ENCODE peak calls at places on chromosomes 5 and 9, in six cellular contexts. One of them, this sample, is unnamed.

GRCh38 chr5:134567651-134568338 is 42.3 kb downstream of the JADE2 start:
- DNase-seq in suprapubic skin: no peak
- DNase-seq in fibroblast of villous mesenchyme: peak
- DNase-seq in AG09319: no peak
- DNase-seq in esophagus squamous epithelium: no peak
- DNase-seq in natural killer cell: no peak
- DNase-seq in this sample: no peak

GRCh38 chr5:154038241-154038603 is 488 bp downstream of the FAM114A2 start:
- DNase-seq in suprapubic skin: no peak
- DNase-seq in fibroblast of villous mesenchyme: peak
- DNase-seq in AG09319: no peak
- DNase-seq in esophagus squamous epithelium: no peak
- DNase-seq in natural killer cell: peak
- DNase-seq in this sample: no peak

GRCh38 chr9:108443741-108444140 is 412.0 kb downstream of the ACTL7B start:
- DNase-seq in suprapubic skin: no peak
- DNase-seq in fibroblast of villous mesenchyme: peak
- DNase-seq in AG09319: no peak
- DNase-seq in esophagus squamous epithelium: no peak
- DNase-seq in natural killer cell: no peak
- DNase-seq in this sample: no peak

GRCh38 chr9:136342191-136343120 is 15.1 kb downstream of the GPSM1 start:
- DNase-seq in suprapubic skin: no peak
- DNase-seq in fibroblast of villous mesenchyme: peak
- DNase-seq in AG09319: no peak
- DNase-seq in esophagus squamous epithelium: no peak
- DNase-seq in natural killer cell: peak
- DNase-seq in this sample: peak

GRCh38 chr9:72635197-72635596 is 113.8 kb downstream of the TMC1 start:
- DNase-seq in suprapubic skin: no peak
- DNase-seq in fibroblast of villous mesenchyme: no peak
- DNase-seq in AG09319: no peak
- DNase-seq in esophagus squamous epithelium: no peak
- DNase-seq in natural killer cell: no peak
- DNase-seq in this sample: no peak

GRCh38 chr5:15993334-15993733 is 186.3 kb downstream of the MARCHF11 start:
- DNase-seq in suprapubic skin: no peak
- DNase-seq in fibroblast of villous mesenchyme: peak
- DNase-seq in AG09319: no peak
- DNase-seq in esophagus squamous epithelium: no peak
- DNase-seq in natural killer cell: no peak
- DNase-seq in this sample: no peak

GRCh38 chr5:58085800-58086199 is 374.1 kb downstream of the PLK2 start:
- DNase-seq in suprapubic skin: no peak
- DNase-seq in fibroblast of villous mesenchyme: no peak
- DNase-seq in AG09319: no peak
- DNase-seq in esophagus squamous epithelium: no peak
- DNase-seq in natural killer cell: no peak
- DNase-seq in this sample: no peak

GRCh38 chr5:43007911-43008368 is 32.2 kb downstream of the ANXA2R start:
- DNase-seq in suprapubic skin: peak
- DNase-seq in fibroblast of villous mesenchyme: peak
- DNase-seq in AG09319: no peak
- DNase-seq in esophagus squamous epithelium: peak
- DNase-seq in natural killer cell: peak
- DNase-seq in this sample: peak

GRCh38 chr5:137638841-137639240 is 97.0 kb downstream of the KLHL3 start:
- DNase-seq in suprapubic skin: no peak
- DNase-seq in fibroblast of villous mesenchyme: no peak
- DNase-seq in AG09319: no peak
- DNase-seq in esophagus squamous epithelium: no peak
- DNase-seq in natural killer cell: no peak
- DNase-seq in this sample: no peak

GRCh38 chr9:5455181-5455580 is 4.8 kb downstream of the CD274 start:
- DNase-seq in suprapubic skin: no peak
- DNase-seq in fibroblast of villous mesenchyme: peak
- DNase-seq in AG09319: no peak
- DNase-seq in esophagus squamous epithelium: no peak
- DNase-seq in natural killer cell: no peak
- DNase-seq in this sample: no peak

GRCh38 chr9:128947423-128948310 is at the start of the genes DOLK and NUP188:
- DNase-seq in suprapubic skin: peak
- DNase-seq in fibroblast of villous mesenchyme: peak
- DNase-seq in AG09319: peak
- DNase-seq in esophagus squamous epithelium: peak
- DNase-seq in natural killer cell: peak
- DNase-seq in this sample: peak

GRCh38 chr9:135221951-135222631 is 134.6 kb downstream of the OLFM1 start:
- DNase-seq in suprapubic skin: no peak
- DNase-seq in fibroblast of villous mesenchyme: no peak
- DNase-seq in AG09319: no peak
- DNase-seq in esophagus squamous epithelium: no peak
- DNase-seq in natural killer cell: no peak
- DNase-seq in this sample: no peak

GRCh38 chr5:63822633-63823032 is 139.6 kb downstream of the HTR1A start:
- DNase-seq in suprapubic skin: no peak
- DNase-seq in fibroblast of villous mesenchyme: peak
- DNase-seq in AG09319: no peak
- DNase-seq in esophagus squamous epithelium: no peak
- DNase-seq in natural killer cell: no peak
- DNase-seq in this sample: no peak

GRCh38 chr9:72557549-72557948 is 36.1 kb downstream of the TMC1 start:
- DNase-seq in suprapubic skin: peak
- DNase-seq in fibroblast of villous mesenchyme: peak
- DNase-seq in AG09319: peak
- DNase-seq in esophagus squamous epithelium: no peak
- DNase-seq in natural killer cell: no peak
- DNase-seq in this sample: no peak

GRCh38 chr5:83510199-83510730 is 38.7 kb downstream of the VCAN start:
- DNase-seq in suprapubic skin: no peak
- DNase-seq in fibroblast of villous mesenchyme: no peak
- DNase-seq in AG09319: no peak
- DNase-seq in esophagus squamous epithelium: no peak
- DNase-seq in natural killer cell: no peak
- DNase-seq in this sample: no peak

GRCh38 chr5:14082973-14083372 is 60.2 kb upstream of the TRIO start:
- DNase-seq in suprapubic skin: no peak
- DNase-seq in fibroblast of villous mesenchyme: no peak
- DNase-seq in AG09319: no peak
- DNase-seq in esophagus squamous epithelium: no peak
- DNase-seq in natural killer cell: no peak
- DNase-seq in this sample: no peak

GRCh38 chr5:169742773-169743296 is 105.8 kb downstream of the DOCK2 start:
- DNase-seq in suprapubic skin: no peak
- DNase-seq in fibroblast of villous mesenchyme: peak
- DNase-seq in AG09319: peak
- DNase-seq in esophagus squamous epithelium: no peak
- DNase-seq in natural killer cell: no peak
- DNase-seq in this sample: no peak

GRCh38 chr5:110268985-110269384 is 457.5 kb downstream of the TMEM232 start:
- DNase-seq in suprapubic skin: no peak
- DNase-seq in fibroblast of villous mesenchyme: no peak
- DNase-seq in AG09319: no peak
- DNase-seq in esophagus squamous epithelium: no peak
- DNase-seq in natural killer cell: no peak
- DNase-seq in this sample: no peak

GRCh38 chr5:172059661-172060100 is 53.2 kb upstream of the FBXW11 start:
- DNase-seq in suprapubic skin: no peak
- DNase-seq in fibroblast of villous mesenchyme: no peak
- DNase-seq in AG09319: no peak
- DNase-seq in esophagus squamous epithelium: no peak
- DNase-seq in natural killer cell: no peak
- DNase-seq in this sample: no peak

GRCh38 chr5:160312139-160312959 is at the start of gene CCNJL:
- DNase-seq in suprapubic skin: no peak
- DNase-seq in fibroblast of villous mesenchyme: peak
- DNase-seq in AG09319: no peak
- DNase-seq in esophagus squamous epithelium: no peak
- DNase-seq in natural killer cell: peak
- DNase-seq in this sample: peak

GRCh38 chr5:55603947-55604346 is 69.2 kb upstream of the PLPP1 start:
- DNase-seq in suprapubic skin: no peak
- DNase-seq in fibroblast of villous mesenchyme: no peak
- DNase-seq in AG09319: no peak
- DNase-seq in esophagus squamous epithelium: no peak
- DNase-seq in natural killer cell: no peak
- DNase-seq in this sample: no peak

GRCh38 chr5:141330299-141331080 is at the start of gene PCDHGA1:
- DNase-seq in suprapubic skin: no peak
- DNase-seq in fibroblast of villous mesenchyme: peak
- DNase-seq in AG09319: peak
- DNase-seq in esophagus squamous epithelium: no peak
- DNase-seq in natural killer cell: no peak
- DNase-seq in this sample: no peak
- TF ChIP-seq CTCF in suprapubic skin: no peak
- TF ChIP-seq CTCF in fibroblast of villous mesenchyme: peak
- TF ChIP-seq CTCF in AG09319: peak
- TF ChIP-seq CTCF in esophagus squamous epithelium: peak
- TF ChIP-seq CTCF in natural killer cell: peak
- TF ChIP-seq CTCF in this sample: peak

DNA sequence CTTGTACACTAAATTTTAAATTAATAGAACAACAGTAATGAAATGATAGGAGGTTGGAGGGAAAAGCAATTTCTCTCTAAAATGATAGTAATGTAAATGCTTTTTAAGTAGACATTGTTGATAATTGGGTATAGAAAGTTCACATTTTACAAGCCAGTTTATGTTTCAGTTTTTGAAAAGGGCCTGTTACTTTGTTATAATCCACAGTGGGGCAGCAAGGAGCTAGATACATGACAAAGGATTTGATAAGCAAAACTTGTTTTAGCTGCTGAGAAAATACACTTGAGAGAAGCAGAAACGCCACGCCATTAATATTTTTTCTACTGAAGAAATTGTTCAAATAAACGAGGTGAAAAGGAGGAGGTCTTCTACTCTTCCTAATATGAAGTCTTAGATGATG is 30.2 kb downstream of the SREK1 start:
- DNase-seq in suprapubic skin: no peak
- DNase-seq in fibroblast of villous mesenchyme: peak
- DNase-seq in AG09319: no peak
- DNase-seq in esophagus squamous epithelium: no peak
- DNase-seq in natural killer cell: no peak
- DNase-seq in this sample: no peak
- TF ChIP-seq CTCF in suprapubic skin: no peak
- TF ChIP-seq CTCF in fibroblast of villous mesenchyme: peak
- TF ChIP-seq CTCF in AG09319: peak
- TF ChIP-seq CTCF in esophagus squamous epithelium: peak
- TF ChIP-seq CTCF in natural killer cell: peak
- TF ChIP-seq CTCF in this sample: peak

GRCh38 chr9:130857864-130858730 is 23.0 kb downstream of the ABL1 start:
- DNase-seq in suprapubic skin: peak
- DNase-seq in fibroblast of villous mesenchyme: peak
- DNase-seq in AG09319: no peak
- DNase-seq in esophagus squamous epithelium: no peak
- DNase-seq in natural killer cell: no peak
- DNase-seq in this sample: no peak

GRCh38 chr9:130852801-130853200 is 17.7 kb downstream of the ABL1 start:
- DNase-seq in suprapubic skin: peak
- DNase-seq in fibroblast of villous mesenchyme: no peak
- DNase-seq in AG09319: no peak
- DNase-seq in esophagus squamous epithelium: no peak
- DNase-seq in natural killer cell: no peak
- DNase-seq in this sample: no peak

GRCh38 chr9:130854086-130854485 is 19.0 kb downstream of the ABL1 start:
- DNase-seq in suprapubic skin: no peak
- DNase-seq in fibroblast of villous mesenchyme: peak
- DNase-seq in AG09319: no peak
- DNase-seq in esophagus squamous epithelium: no peak
- DNase-seq in natural killer cell: no peak
- DNase-seq in this sample: no peak

GRCh38 chr9:130856474-130856873 is 21.4 kb downstream of the ABL1 start:
- DNase-seq in suprapubic skin: no peak
- DNase-seq in fibroblast of villous mesenchyme: no peak
- DNase-seq in AG09319: no peak
- DNase-seq in esophagus squamous epithelium: no peak
- DNase-seq in natural killer cell: no peak
- DNase-seq in this sample: no peak

DNA sequence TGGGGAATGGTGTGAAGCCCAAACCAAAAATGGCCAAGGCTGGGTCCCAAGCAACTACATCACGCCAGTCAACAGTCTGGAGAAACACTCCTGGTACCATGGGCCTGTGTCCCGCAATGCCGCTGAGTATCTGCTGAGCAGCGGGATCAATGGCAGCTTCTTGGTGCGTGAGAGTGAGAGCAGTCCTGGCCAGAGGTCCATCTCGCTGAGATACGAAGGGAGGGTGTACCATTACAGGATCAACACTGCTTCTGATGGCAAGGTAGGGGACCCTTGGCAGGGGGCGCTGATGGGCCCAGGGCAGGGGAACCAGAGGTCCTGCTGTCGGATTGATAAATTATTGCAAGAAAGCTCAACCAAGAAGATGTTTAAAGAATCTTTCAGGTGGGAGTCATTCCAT is 19.8 kb downstream of the ABL1 start:
- DNase-seq in suprapubic skin: peak
- DNase-seq in fibroblast of villous mesenchyme: no peak
- DNase-seq in AG09319: no peak
- DNase-seq in esophagus squamous epithelium: no peak
- DNase-seq in natural killer cell: no peak
- DNase-seq in this sample: no peak
- TF ChIP-seq CTCF in suprapubic skin: no peak
- TF ChIP-seq CTCF in fibroblast of villous mesenchyme: no peak
- TF ChIP-seq CTCF in AG09319: no peak
- TF ChIP-seq CTCF in esophagus squamous epithelium: no peak
- TF ChIP-seq CTCF in natural killer cell: no peak
- TF ChIP-seq CTCF in this sample: no peak

DNA sequence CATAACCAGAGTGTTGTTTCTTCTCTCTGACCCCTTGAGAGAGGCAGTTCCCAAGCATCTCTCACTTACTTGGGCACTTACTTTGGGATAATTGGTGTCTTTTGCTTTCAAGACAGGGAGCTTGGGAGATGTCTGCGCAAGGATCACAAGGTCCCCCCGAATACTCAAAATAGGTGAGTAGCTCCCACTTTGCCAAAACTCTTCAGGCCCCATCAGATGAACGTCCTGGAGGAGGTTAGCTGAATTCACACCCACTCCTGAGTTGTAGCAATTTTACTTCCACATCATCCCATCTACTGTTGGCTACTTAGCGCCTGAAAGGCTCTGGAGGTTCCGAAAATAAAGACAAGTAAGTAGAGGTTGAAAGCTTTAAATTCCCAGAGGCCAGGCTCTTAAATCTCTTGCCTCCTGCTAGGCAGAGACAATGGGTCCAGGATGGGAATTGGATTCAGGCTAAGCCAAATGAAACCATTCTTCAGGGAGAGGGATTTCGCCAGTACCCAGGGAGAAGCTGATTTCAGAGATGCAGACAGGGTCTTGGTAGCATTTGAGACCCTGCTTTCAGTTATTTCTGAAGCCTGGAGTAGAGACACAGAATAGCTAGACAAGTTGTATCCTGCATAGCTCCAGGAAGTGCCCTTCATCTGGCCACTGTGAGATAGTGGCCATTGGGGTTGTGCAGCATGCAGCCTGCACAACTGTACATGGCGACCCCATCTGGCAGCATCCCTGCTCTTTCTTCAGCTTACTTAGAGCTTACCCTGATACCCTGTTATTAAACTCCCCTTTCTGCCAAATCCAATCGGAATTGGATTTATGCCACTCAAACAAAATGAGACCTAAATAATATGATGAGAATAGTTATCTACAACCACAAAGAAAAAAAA is 60.1 kb downstream of the BOD1 start:
- DNase-seq in suprapubic skin: no peak
- DNase-seq in fibroblast of villous mesenchyme: no peak
- DNase-seq in AG09319: no peak
- DNase-seq in esophagus squamous epithelium: no peak
- DNase-seq in natural killer cell: no peak
- DNase-seq in this sample: no peak
- TF ChIP-seq CTCF in suprapubic skin: no peak
- TF ChIP-seq CTCF in fibroblast of villous mesenchyme: no peak
- TF ChIP-seq CTCF in AG09319: no peak
- TF ChIP-seq CTCF in esophagus squamous epithelium: no peak
- TF ChIP-seq CTCF in natural killer cell: no peak
- TF ChIP-seq CTCF in this sample: no peak

This sample was measured in type B pancreatic cell.